ENCODE peak calls at places on chromosomes 7 and 10, in nine cellular contexts. One of them, this sample, is unnamed.

GRCh38 chr7:108454674-108455523 is 1.3 kb downstream of the NRCAM start:
- DNase-seq in iPS DF 19.7: no peak
- DNase-seq in HTR-8/SVneo: peak; percentile 10
- DNase-seq in RCC 7860: no peak
- DNase-seq in DMS79 treated with DMSO at 0.1 percent for 48 hours: peak; percentile 68
- DNase-seq in tibial artery: no peak
- DNase-seq in Peyer's patch: no peak
- DNase-seq in posterior cingulate gyrus: peak; percentile 37
- DNase-seq in Calu3: peak; percentile 6
- DNase-seq in this sample: peak; percentile 33

GRCh38 chr7:106052681-106053080 is 59.4 kb downstream of the SYPL1 start:
- DNase-seq in iPS DF 19.7: no peak
- DNase-seq in HTR-8/SVneo: no peak
- DNase-seq in RCC 7860: no peak
- DNase-seq in DMS79 treated with DMSO at 0.1 percent for 48 hours: no peak
- DNase-seq in tibial artery: no peak
- DNase-seq in Peyer's patch: no peak
- DNase-seq in posterior cingulate gyrus: no peak
- DNase-seq in Calu3: no peak
- DNase-seq in this sample: no peak

GRCh38 chr10:122702271-122702670 is 2.6 kb upstream of the C10orf120 start:
- DNase-seq in iPS DF 19.7: no peak
- DNase-seq in HTR-8/SVneo: no peak
- DNase-seq in RCC 7860: no peak
- DNase-seq in DMS79 treated with DMSO at 0.1 percent for 48 hours: no peak
- DNase-seq in tibial artery: no peak
- DNase-seq in Peyer's patch: no peak
- DNase-seq in posterior cingulate gyrus: peak; percentile 14
- DNase-seq in Calu3: no peak
- DNase-seq in this sample: no peak

GRCh38 chr7:36387437-36388345 is 2.0 kb upstream of the ANLN start:
- DNase-seq in iPS DF 19.7: no peak
- DNase-seq in HTR-8/SVneo: no peak
- DNase-seq in RCC 7860: no peak
- DNase-seq in DMS79 treated with DMSO at 0.1 percent for 48 hours: no peak
- DNase-seq in tibial artery: no peak
- DNase-seq in Peyer's patch: no peak
- DNase-seq in posterior cingulate gyrus: no peak
- DNase-seq in Calu3: peak; percentile 54
- DNase-seq in this sample: no peak

GRCh38 chr10:108582888-108583287 is 1340.4 kb downstream of the XPNPEP1 start:
- DNase-seq in iPS DF 19.7: no peak
- DNase-seq in HTR-8/SVneo: no peak
- DNase-seq in RCC 7860: no peak
- DNase-seq in DMS79 treated with DMSO at 0.1 percent for 48 hours: no peak
- DNase-seq in tibial artery: no peak
- DNase-seq in Peyer's patch: no peak
- DNase-seq in posterior cingulate gyrus: no peak
- DNase-seq in Calu3: no peak
- DNase-seq in this sample: no peak

GRCh38 chr10:123911866-123912265 is 20.3 kb upstream of the CPXM2 start:
- DNase-seq in iPS DF 19.7: no peak
- DNase-seq in HTR-8/SVneo: no peak
- DNase-seq in RCC 7860: no peak
- DNase-seq in DMS79 treated with DMSO at 0.1 percent for 48 hours: peak; percentile 84
- DNase-seq in tibial artery: no peak
- DNase-seq in Peyer's patch: no peak
- DNase-seq in posterior cingulate gyrus: no peak
- DNase-seq in Calu3: no peak
- DNase-seq in this sample: no peak

GRCh38 chr7:94295805-94296204 is 98.9 kb upstream of the COL1A2 start:
- DNase-seq in iPS DF 19.7: no peak
- DNase-seq in HTR-8/SVneo: no peak
- DNase-seq in RCC 7860: peak; percentile 34
- DNase-seq in DMS79 treated with DMSO at 0.1 percent for 48 hours: no peak
- DNase-seq in tibial artery: no peak
- DNase-seq in Peyer's patch: no peak
- DNase-seq in posterior cingulate gyrus: no peak
- DNase-seq in Calu3: no peak
- DNase-seq in this sample: peak; percentile 7

GRCh38 chr7:66974986-66975590 is 20.3 kb downstream of the SBDS start:
- DNase-seq in iPS DF 19.7: peak; percentile 48
- DNase-seq in HTR-8/SVneo: no peak
- DNase-seq in RCC 7860: no peak
- DNase-seq in DMS79 treated with DMSO at 0.1 percent for 48 hours: no peak
- DNase-seq in tibial artery: no peak
- DNase-seq in Peyer's patch: no peak
- DNase-seq in posterior cingulate gyrus: no peak
- DNase-seq in Calu3: no peak
- DNase-seq in this sample: no peak

GRCh38 chr7:50962281-50962883 is 179.7 kb upstream of the GRB10 start:
- DNase-seq in iPS DF 19.7: no peak
- DNase-seq in HTR-8/SVneo: no peak
- DNase-seq in RCC 7860: no peak
- DNase-seq in DMS79 treated with DMSO at 0.1 percent for 48 hours: peak; percentile 29
- DNase-seq in tibial artery: no peak
- DNase-seq in Peyer's patch: no peak
- DNase-seq in posterior cingulate gyrus: no peak
- DNase-seq in Calu3: no peak
- DNase-seq in this sample: no peak

GRCh38 chr7:131040467-131040932 is 287.2 kb upstream of the MKLN1 start:
- DNase-seq in iPS DF 19.7: peak; percentile 30
- DNase-seq in HTR-8/SVneo: peak; percentile 64
- DNase-seq in RCC 7860: peak; percentile 58
- DNase-seq in DMS79 treated with DMSO at 0.1 percent for 48 hours: peak; percentile 54
- DNase-seq in tibial artery: peak; percentile 63
- DNase-seq in Peyer's patch: no peak
- DNase-seq in posterior cingulate gyrus: peak; percentile 38
- DNase-seq in Calu3: peak; percentile 62
- DNase-seq in this sample: peak; percentile 21

GRCh38 chr7:80361948-80362347 is 149.9 kb downstream of the GNAT3 start:
- DNase-seq in iPS DF 19.7: no peak
- DNase-seq in HTR-8/SVneo: no peak
- DNase-seq in RCC 7860: no peak
- DNase-seq in DMS79 treated with DMSO at 0.1 percent for 48 hours: no peak
- DNase-seq in tibial artery: no peak
- DNase-seq in Peyer's patch: no peak
- DNase-seq in posterior cingulate gyrus: no peak
- DNase-seq in Calu3: no peak
- DNase-seq in this sample: no peak